ENCODE peak calls at places on chromosomes 13 and 19, in seven cellular contexts. One of them, this sample, is unnamed.

GRCh38 chr19:611506-611869 is 21.8 kb downstream of the HCN2 start:
- DNase-seq in HepG2: no peak
- DNase-seq in H1: no peak
- DNase-seq in SK-N-SH: no peak
- DNase-seq in HCT116: no peak
- DNase-seq in K562: no peak
- DNase-seq in GM12878: no peak
- DNase-seq in this sample: no peak

GRCh38 chr19:55591555-55591954 is 7.8 kb downstream of the FIZ1 start:
- DNase-seq in H1: no peak
- DNase-seq in SK-N-SH: no peak
- DNase-seq in GM12878: no peak
- DNase-seq in K562: peak; percentile 28
- DNase-seq in HepG2: no peak
- DNase-seq in HCT116: no peak
- DNase-seq in this sample: no peak

GRCh38 chr19:49896863-49897621 is at the start of gene IL4I1:
- DNase-seq in K562: no peak
- DNase-seq in SK-N-SH: no peak
- DNase-seq in GM12878: peak; percentile 96
- DNase-seq in HCT116: no peak
- DNase-seq in HepG2: no peak
- DNase-seq in H1: no peak
- DNase-seq in this sample: no peak

GRCh38 chr13:112859817-112860190 is 109.2 kb upstream of the MCF2L start:
- DNase-seq in H1: no peak
- DNase-seq in K562: no peak
- DNase-seq in SK-N-SH: peak; percentile 84
- DNase-seq in GM12878: no peak
- DNase-seq in HCT116: no peak
- DNase-seq in HepG2: no peak
- DNase-seq in this sample: no peak

GRCh38 chr19:10420444-10421239 is at the start of gene PDE4A:
- DNase-seq in HCT116: no peak
- DNase-seq in GM12878: no peak
- DNase-seq in SK-N-SH: peak; percentile 73
- DNase-seq in K562: peak; percentile 89
- DNase-seq in HepG2: no peak
- DNase-seq in H1: no peak
- DNase-seq in this sample: no peak

GRCh38 chr19:824885-825284 is 2.8 kb upstream of the AZU1 start:
- DNase-seq in SK-N-SH: no peak
- DNase-seq in H1: no peak
- DNase-seq in HCT116: no peak
- DNase-seq in GM12878: no peak
- DNase-seq in HepG2: no peak
- DNase-seq in K562: no peak
- DNase-seq in this sample: no peak

GRCh38 chr13:31223640-31224039 is 23.9 kb downstream of the B3GLCT start:
- DNase-seq in HepG2: no peak
- DNase-seq in HCT116: no peak
- DNase-seq in SK-N-SH: no peak
- DNase-seq in GM12878: no peak
- DNase-seq in H1: no peak
- DNase-seq in K562: no peak
- DNase-seq in this sample: no peak

GRCh38 chr19:18058208-18059009 is 28.3 kb downstream of the IL12RB1 start:
- DNase-seq in GM12878: no peak
- DNase-seq in SK-N-SH: peak; percentile 94
- DNase-seq in HepG2: peak; percentile 47
- DNase-seq in H1: peak; percentile 53
- DNase-seq in HCT116: peak; percentile 26
- DNase-seq in K562: peak; percentile 88
- DNase-seq in this sample: peak; percentile 79

GRCh38 chr19:35935911-35936737 is at the start of gene LRFN3:
- DNase-seq in HCT116: peak; percentile 57
- DNase-seq in GM12878: no peak
- DNase-seq in H1: no peak
- DNase-seq in HepG2: peak; percentile 21
- DNase-seq in K562: peak; percentile 54
- DNase-seq in SK-N-SH: peak; percentile 94
- DNase-seq in this sample: peak; percentile 76

GRCh38 chr13:89686171-89686570 is 1661.3 kb upstream of the MIR17HG start:
- DNase-seq in GM12878: no peak
- DNase-seq in HCT116: no peak
- DNase-seq in HepG2: no peak
- DNase-seq in SK-N-SH: no peak
- DNase-seq in K562: no peak
- DNase-seq in H1: no peak
- DNase-seq in this sample: no peak

GRCh38 chr13:49810825-49811526 is 18.5 kb upstream of the KPNA3 start:
- DNase-seq in H1: no peak
- DNase-seq in HepG2: peak; percentile 93
- DNase-seq in K562: no peak
- DNase-seq in GM12878: no peak
- DNase-seq in SK-N-SH: no peak
- DNase-seq in HCT116: no peak
- DNase-seq in this sample: no peak

GRCh38 chr13:25493930-25494707 is 122.3 kb downstream of the ATP8A2 start:
- DNase-seq in K562: no peak
- DNase-seq in H1: no peak
- DNase-seq in GM12878: no peak
- DNase-seq in HCT116: no peak
- DNase-seq in HepG2: no peak
- DNase-seq in SK-N-SH: no peak
- DNase-seq in this sample: peak; percentile 35

GRCh38 chr19:8323781-8324185 is 2.5 kb downstream of the RPS28 start:
- DNase-seq in GM12878: no peak
- DNase-seq in HepG2: no peak
- DNase-seq in HCT116: no peak
- DNase-seq in H1: no peak
- DNase-seq in K562: peak; percentile 48
- DNase-seq in SK-N-SH: no peak
- DNase-seq in this sample: no peak

DNA sequence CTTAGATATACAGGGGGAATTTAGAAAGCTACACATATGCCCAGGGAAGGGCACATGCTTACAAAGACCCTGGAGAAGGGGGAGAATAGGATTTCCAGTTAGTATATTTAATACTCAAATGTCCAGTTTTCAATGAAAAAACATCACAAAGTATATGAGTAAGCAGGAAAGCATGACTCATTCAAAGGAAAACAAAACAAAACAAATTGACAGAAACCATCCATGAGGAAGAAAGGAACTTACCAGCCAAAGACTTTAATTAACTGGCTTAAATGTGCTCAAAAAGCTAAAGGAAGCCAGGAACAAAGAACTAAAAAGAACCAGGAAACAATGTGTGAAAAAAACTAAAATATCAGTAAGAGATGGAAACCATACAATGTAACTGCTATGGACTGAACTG is 716.2 kb upstream of the ARGLU1 start:
- DNase-seq in H1: no peak
- DNase-seq in HepG2: no peak
- DNase-seq in HCT116: no peak
- DNase-seq in SK-N-SH: no peak
- DNase-seq in GM12878: no peak
- DNase-seq in K562: no peak
- DNase-seq in this sample: no peak
- TF ChIP-seq JUND in H1: no peak
- TF ChIP-seq JUND in HepG2: no peak
- TF ChIP-seq JUND in HCT116: no peak
- TF ChIP-seq JUND in SK-N-SH: no peak
- TF ChIP-seq JUND in GM12878: no peak
- TF ChIP-seq JUND in K562: no peak
- TF ChIP-seq JUND in this sample: no peak

GRCh38 chr13:34578917-34579316 is 363.2 kb upstream of the NBEA start:
- DNase-seq in HCT116: no peak
- DNase-seq in K562: no peak
- DNase-seq in SK-N-SH: no peak
- DNase-seq in HepG2: no peak
- DNase-seq in GM12878: no peak
- DNase-seq in H1: no peak
- DNase-seq in this sample: no peak

GRCh38 chr13:34571716-34572115 is 370.4 kb upstream of the NBEA start:
- DNase-seq in HCT116: no peak
- DNase-seq in HepG2: no peak
- DNase-seq in K562: no peak
- DNase-seq in SK-N-SH: no peak
- DNase-seq in H1: no peak
- DNase-seq in GM12878: no peak
- DNase-seq in this sample: no peak

GRCh38 chr13:34578471-34578870 is 363.6 kb upstream of the NBEA start:
- DNase-seq in GM12878: no peak
- DNase-seq in SK-N-SH: no peak
- DNase-seq in H1: no peak
- DNase-seq in HCT116: no peak
- DNase-seq in HepG2: no peak
- DNase-seq in K562: no peak
- DNase-seq in this sample: no peak

GRCh38 chr13:34577051-34577450 is 365.0 kb upstream of the NBEA start:
- DNase-seq in K562: no peak
- DNase-seq in H1: no peak
- DNase-seq in GM12878: no peak
- DNase-seq in HepG2: no peak
- DNase-seq in SK-N-SH: no peak
- DNase-seq in HCT116: no peak
- DNase-seq in this sample: no peak
- TF ChIP-seq JUND in K562: no peak
- TF ChIP-seq JUND in H1: no peak
- TF ChIP-seq JUND in GM12878: no peak
- TF ChIP-seq JUND in HepG2: no peak
- TF ChIP-seq JUND in SK-N-SH: no peak
- TF ChIP-seq JUND in HCT116: no peak
- TF ChIP-seq JUND in this sample: no peak

GRCh38 chr19:16260794-16261161 is 63.1 kb downstream of the AP1M1 start:
- DNase-seq in H1: no peak
- DNase-seq in K562: no peak
- DNase-seq in SK-N-SH: no peak
- DNase-seq in HCT116: no peak
- DNase-seq in GM12878: no peak
- DNase-seq in HepG2: no peak
- DNase-seq in this sample: no peak

GRCh38 chr19:16257509-16258002 is 59.8 kb downstream of the AP1M1 start:
- DNase-seq in HepG2: no peak
- DNase-seq in K562: no peak
- DNase-seq in SK-N-SH: no peak
- DNase-seq in HCT116: no peak
- DNase-seq in H1: no peak
- DNase-seq in GM12878: no peak
- DNase-seq in this sample: no peak

GRCh38 chr19:16258440-16258903 is 60.8 kb downstream of the AP1M1 start:
- DNase-seq in HepG2: no peak
- DNase-seq in K562: peak; percentile 93
- DNase-seq in GM12878: no peak
- DNase-seq in H1: no peak
- DNase-seq in HCT116: no peak
- DNase-seq in SK-N-SH: peak; percentile 55
- DNase-seq in this sample: no peak

GRCh38 chr19:16260160-16260793 is 62.6 kb downstream of the AP1M1 start:
- DNase-seq in K562: no peak
- DNase-seq in HepG2: no peak
- DNase-seq in SK-N-SH: no peak
- DNase-seq in GM12878: no peak
- DNase-seq in HCT116: no peak
- DNase-seq in H1: no peak
- DNase-seq in this sample: no peak

GRCh38 chr19:16259385-16260159 is 61.9 kb downstream of the AP1M1 start:
- DNase-seq in SK-N-SH: no peak
- DNase-seq in HCT116: no peak
- DNase-seq in H1: no peak
- DNase-seq in GM12878: peak; percentile 52
- DNase-seq in HepG2: no peak
- DNase-seq in K562: no peak
- DNase-seq in this sample: no peak
- TF ChIP-seq JUND in SK-N-SH: no peak
- TF ChIP-seq JUND in HCT116: no peak
- TF ChIP-seq JUND in H1: no peak
- TF ChIP-seq JUND in GM12878: no peak
- TF ChIP-seq JUND in HepG2: no peak
- TF ChIP-seq JUND in K562: no peak
- TF ChIP-seq JUND in this sample: no peak

GRCh38 chr13:113929628-113930615 is 44.0 kb downstream of the C13orf46 start:
- DNase-seq in K562: no peak
- DNase-seq in GM12878: no peak
- DNase-seq in H1: no peak
- DNase-seq in HCT116: no peak
- DNase-seq in SK-N-SH: peak; percentile 36
- DNase-seq in HepG2: no peak
- DNase-seq in this sample: no peak

GRCh38 chr13:113926301-113926761 is 47.5 kb downstream of the C13orf46 start:
- DNase-seq in H1: no peak
- DNase-seq in HepG2: no peak
- DNase-seq in GM12878: no peak
- DNase-seq in HCT116: no peak
- DNase-seq in SK-N-SH: no peak
- DNase-seq in K562: no peak
- DNase-seq in this sample: no peak

GRCh38 chr13:113928701-113929627 is 44.9 kb downstream of the C13orf46 start:
- DNase-seq in K562: no peak
- DNase-seq in HCT116: no peak
- DNase-seq in GM12878: no peak
- DNase-seq in HepG2: no peak
- DNase-seq in SK-N-SH: peak; percentile 74
- DNase-seq in H1: no peak
- DNase-seq in this sample: no peak

GRCh38 chr13:113926951-113927660 is 46.8 kb downstream of the C13orf46 start:
- DNase-seq in H1: no peak
- DNase-seq in GM12878: no peak
- DNase-seq in SK-N-SH: peak; percentile 66
- DNase-seq in HepG2: no peak
- DNase-seq in K562: no peak
- DNase-seq in HCT116: no peak
- DNase-seq in this sample: peak; percentile 42

DNA sequence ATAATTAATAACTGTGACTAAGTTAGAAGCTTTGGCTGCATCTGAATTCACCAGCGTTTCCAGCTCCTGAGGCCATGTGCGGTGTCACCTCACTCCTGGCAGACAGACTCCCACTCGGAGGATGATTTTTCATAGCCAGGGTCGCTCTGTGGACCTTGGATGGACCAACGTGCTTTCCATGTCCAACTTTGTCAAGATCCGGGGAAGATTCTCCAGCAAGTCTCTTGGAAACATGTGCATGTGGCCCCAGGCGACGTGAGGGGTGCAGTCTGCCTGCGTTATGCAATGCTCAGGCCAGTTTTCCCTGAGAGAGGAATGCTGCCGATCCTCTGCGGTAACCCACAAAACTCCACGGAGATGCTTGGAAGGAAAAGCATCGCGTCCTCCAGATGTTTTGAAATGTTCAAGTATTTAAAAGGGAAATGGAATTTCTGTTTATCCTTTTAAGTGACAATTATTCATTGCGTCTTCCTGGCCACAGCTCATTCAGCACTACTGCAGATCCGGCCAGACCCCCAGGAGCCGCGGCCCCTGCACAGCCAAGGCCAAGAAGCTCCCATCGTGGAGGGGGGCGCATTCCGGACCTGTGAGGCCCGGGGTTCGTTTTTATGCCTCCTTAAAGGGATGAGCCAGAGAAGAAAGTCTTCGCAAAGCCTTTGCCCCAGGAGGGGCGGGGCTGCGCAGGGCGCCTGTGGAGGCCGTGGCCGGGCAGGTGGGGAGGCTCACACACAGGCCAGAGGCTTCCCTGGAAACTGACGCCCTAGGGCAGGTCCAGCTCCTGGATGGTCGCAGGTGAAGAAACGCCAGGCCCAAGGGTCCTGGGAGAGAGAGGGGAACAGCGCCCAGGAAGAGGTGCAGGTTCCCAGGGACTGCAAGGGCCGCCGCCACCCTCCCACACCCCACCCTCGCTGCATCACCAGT is 46.0 kb downstream of the C13orf46 start:
- DNase-seq in SK-N-SH: no peak
- DNase-seq in H1: no peak
- DNase-seq in HepG2: no peak
- DNase-seq in K562: no peak
- DNase-seq in HCT116: no peak
- DNase-seq in GM12878: no peak
- DNase-seq in this sample: peak; percentile 93
- TF ChIP-seq JUND in SK-N-SH: no peak
- TF ChIP-seq JUND in H1: no peak
- TF ChIP-seq JUND in HepG2: no peak
- TF ChIP-seq JUND in K562: no peak
- TF ChIP-seq JUND in HCT116: no peak
- TF ChIP-seq JUND in GM12878: no peak
- TF ChIP-seq JUND in this sample: no peak